ENCODE peak calls at places on chromosomes 5 and 9, in ten cellular contexts. One of them, this sample, is unnamed.

GRCh38 chr9:133960568-133961129 is 31.5 kb downstream of the VAV2 start:
- DNase-seq in HCT116: no peak
- DNase-seq in IMR-90: no peak
- DNase-seq in ovary: no peak
- DNase-seq in esophagus squamous epithelium: no peak
- DNase-seq in A549: no peak
- DNase-seq in uterus: no peak
- DNase-seq in right lobe of liver: peak; percentile 50
- DNase-seq in adrenal gland: peak; percentile 82
- DNase-seq in sigmoid colon: no peak
- DNase-seq in this sample: no peak

GRCh38 chr9:131234799-131235479 is 41.4 kb downstream of the FAM78A start:
- DNase-seq in right lobe of liver: no peak
- DNase-seq in ovary: no peak
- DNase-seq in uterus: no peak
- DNase-seq in A549: no peak
- DNase-seq in sigmoid colon: peak; percentile 24
- DNase-seq in HCT116: no peak
- DNase-seq in IMR-90: no peak
- DNase-seq in esophagus squamous epithelium: no peak
- DNase-seq in adrenal gland: no peak
- DNase-seq in this sample: no peak

GRCh38 chr9:123555612-123556011 is 199.6 kb downstream of the CRB2 start:
- DNase-seq in IMR-90: no peak
- DNase-seq in sigmoid colon: peak; percentile 74
- DNase-seq in A549: no peak
- DNase-seq in HCT116: no peak
- DNase-seq in uterus: no peak
- DNase-seq in esophagus squamous epithelium: no peak
- DNase-seq in right lobe of liver: no peak
- DNase-seq in ovary: no peak
- DNase-seq in adrenal gland: no peak
- DNase-seq in this sample: no peak

GRCh38 chr5:10652151-10652550 is 88.3 kb downstream of the ANKRD33B start:
- DNase-seq in HCT116: no peak
- DNase-seq in adrenal gland: no peak
- DNase-seq in A549: no peak
- DNase-seq in ovary: no peak
- DNase-seq in esophagus squamous epithelium: no peak
- DNase-seq in right lobe of liver: no peak
- DNase-seq in uterus: no peak
- DNase-seq in IMR-90: peak; percentile 59
- DNase-seq in sigmoid colon: peak; percentile 46
- DNase-seq in this sample: no peak

GRCh38 chr9:129252937-129253819 is 75.1 kb upstream of the IER5L start:
- DNase-seq in IMR-90: no peak
- DNase-seq in adrenal gland: no peak
- DNase-seq in esophagus squamous epithelium: no peak
- DNase-seq in ovary: peak; percentile 44
- DNase-seq in A549: no peak
- DNase-seq in sigmoid colon: no peak
- DNase-seq in uterus: no peak
- DNase-seq in HCT116: no peak
- DNase-seq in right lobe of liver: no peak
- DNase-seq in this sample: no peak

GRCh38 chr9:109351032-109351431 is 30.2 kb upstream of the EPB41L4B start:
- DNase-seq in adrenal gland: no peak
- DNase-seq in uterus: no peak
- DNase-seq in right lobe of liver: no peak
- DNase-seq in IMR-90: no peak
- DNase-seq in A549: no peak
- DNase-seq in esophagus squamous epithelium: no peak
- DNase-seq in ovary: no peak
- DNase-seq in HCT116: no peak
- DNase-seq in sigmoid colon: no peak
- DNase-seq in this sample: no peak

GRCh38 chr5:9284781-9285307 is 261.0 kb downstream of the SEMA5A start:
- DNase-seq in uterus: peak; percentile 25
- DNase-seq in A549: no peak
- DNase-seq in HCT116: no peak
- DNase-seq in right lobe of liver: no peak
- DNase-seq in sigmoid colon: no peak
- DNase-seq in adrenal gland: no peak
- DNase-seq in esophagus squamous epithelium: no peak
- DNase-seq in ovary: no peak
- DNase-seq in IMR-90: peak; percentile 58
- DNase-seq in this sample: no peak

GRCh38 chr9:92980085-92980745 is 32.9 kb downstream of the FGD3 start:
- DNase-seq in uterus: no peak
- DNase-seq in ovary: no peak
- DNase-seq in adrenal gland: no peak
- DNase-seq in A549: no peak
- DNase-seq in HCT116: peak; percentile 42
- DNase-seq in esophagus squamous epithelium: no peak
- DNase-seq in sigmoid colon: no peak
- DNase-seq in right lobe of liver: no peak
- DNase-seq in IMR-90: no peak
- DNase-seq in this sample: no peak

GRCh38 chr5:170144286-170145023 is 38.8 kb downstream of the FOXI1 start:
- DNase-seq in A549: no peak
- DNase-seq in sigmoid colon: no peak
- DNase-seq in adrenal gland: no peak
- DNase-seq in ovary: no peak
- DNase-seq in right lobe of liver: no peak
- DNase-seq in IMR-90: no peak
- DNase-seq in esophagus squamous epithelium: no peak
- DNase-seq in HCT116: no peak
- DNase-seq in uterus: no peak
- DNase-seq in this sample: no peak

GRCh38 chr5:150605546-150605945 is 34.9 kb upstream of the SYNPO start:
- DNase-seq in uterus: no peak
- DNase-seq in IMR-90: no peak
- DNase-seq in HCT116: no peak
- DNase-seq in esophagus squamous epithelium: no peak
- DNase-seq in ovary: no peak
- DNase-seq in A549: no peak
- DNase-seq in sigmoid colon: no peak
- DNase-seq in adrenal gland: no peak
- DNase-seq in right lobe of liver: peak; percentile 3
- DNase-seq in this sample: no peak

GRCh38 chr5:176151286-176151685 is 86.9 kb upstream of the SIMC1 start:
- DNase-seq in adrenal gland: no peak
- DNase-seq in uterus: no peak
- DNase-seq in sigmoid colon: no peak
- DNase-seq in IMR-90: peak; percentile 90
- DNase-seq in HCT116: no peak
- DNase-seq in A549: no peak
- DNase-seq in ovary: no peak
- DNase-seq in esophagus squamous epithelium: no peak
- DNase-seq in right lobe of liver: no peak
- DNase-seq in this sample: no peak

GRCh38 chr9:100426194-100426531 is 780 bp upstream of the MSANTD3 start:
- DNase-seq in uterus: no peak
- DNase-seq in A549: no peak
- DNase-seq in adrenal gland: no peak
- DNase-seq in IMR-90: no peak
- DNase-seq in sigmoid colon: no peak
- DNase-seq in esophagus squamous epithelium: no peak
- DNase-seq in right lobe of liver: no peak
- DNase-seq in ovary: no peak
- DNase-seq in HCT116: no peak
- DNase-seq in this sample: no peak

GRCh38 chr9:36980148-36980974 is 53.7 kb downstream of the PAX5 start:
- DNase-seq in ovary: no peak
- DNase-seq in right lobe of liver: no peak
- DNase-seq in esophagus squamous epithelium: no peak
- DNase-seq in A549: peak; percentile 35
- DNase-seq in sigmoid colon: peak; percentile 3
- DNase-seq in adrenal gland: no peak
- DNase-seq in IMR-90: no peak
- DNase-seq in uterus: no peak
- DNase-seq in HCT116: peak; percentile 19
- DNase-seq in this sample: no peak

GRCh38 chr5:39570418-39571027 is 145.7 kb upstream of the DAB2 start:
- DNase-seq in HCT116: peak; percentile 31
- DNase-seq in adrenal gland: no peak
- DNase-seq in uterus: no peak
- DNase-seq in A549: peak; percentile 10
- DNase-seq in IMR-90: peak; percentile 61
- DNase-seq in right lobe of liver: no peak
- DNase-seq in ovary: no peak
- DNase-seq in sigmoid colon: no peak
- DNase-seq in esophagus squamous epithelium: no peak
- DNase-seq in this sample: no peak

GRCh38 chr9:211557-211956 is 3.1 kb upstream of the DOCK8 start:
- DNase-seq in IMR-90: no peak
- DNase-seq in esophagus squamous epithelium: no peak
- DNase-seq in right lobe of liver: no peak
- DNase-seq in ovary: peak; percentile 58
- DNase-seq in A549: no peak
- DNase-seq in HCT116: no peak
- DNase-seq in adrenal gland: peak; percentile 70
- DNase-seq in uterus: peak; percentile 44
- DNase-seq in sigmoid colon: peak; percentile 69
- DNase-seq in this sample: no peak

GRCh38 chr9:127187231-127187956 is 65.0 kb upstream of the ANGPTL2 start:
- DNase-seq in A549: peak; percentile 60
- DNase-seq in HCT116: peak; percentile 48
- DNase-seq in IMR-90: peak; percentile 99
- DNase-seq in uterus: peak; percentile 93
- DNase-seq in esophagus squamous epithelium: no peak
- DNase-seq in adrenal gland: peak; percentile 91
- DNase-seq in right lobe of liver: no peak
- DNase-seq in sigmoid colon: peak; percentile 94
- DNase-seq in ovary: peak; percentile 91
- DNase-seq in this sample: peak; percentile 99

GRCh38 chr5:143044265-143044664 is 274.1 kb downstream of the ARHGAP26 start:
- DNase-seq in adrenal gland: no peak
- DNase-seq in sigmoid colon: no peak
- DNase-seq in IMR-90: no peak
- DNase-seq in A549: no peak
- DNase-seq in esophagus squamous epithelium: no peak
- DNase-seq in ovary: no peak
- DNase-seq in uterus: no peak
- DNase-seq in right lobe of liver: no peak
- DNase-seq in HCT116: no peak
- DNase-seq in this sample: no peak

GRCh38 chr9:72526901-72527800 is 5.7 kb downstream of the TMC1 start:
- DNase-seq in right lobe of liver: peak; percentile 57
- DNase-seq in IMR-90: peak; percentile 93
- DNase-seq in A549: peak; percentile 75
- DNase-seq in ovary: peak; percentile 89
- DNase-seq in HCT116: peak; percentile 51
- DNase-seq in uterus: peak; percentile 90
- DNase-seq in esophagus squamous epithelium: no peak
- DNase-seq in adrenal gland: peak; percentile 91
- DNase-seq in sigmoid colon: peak; percentile 93
- DNase-seq in this sample: peak; percentile 88
- TF ChIP-seq POLR2A in right lobe of liver: no peak
- TF ChIP-seq POLR2A in IMR-90: peak; percentile 72
- TF ChIP-seq POLR2A in A549: peak; percentile 22
- TF ChIP-seq POLR2A in ovary: peak; percentile 48
- TF ChIP-seq POLR2A in HCT116: no peak
- TF ChIP-seq POLR2A in uterus: peak; percentile 46
- TF ChIP-seq POLR2A in esophagus squamous epithelium: no peak
- TF ChIP-seq POLR2A in adrenal gland: no peak
- TF ChIP-seq POLR2A in sigmoid colon: peak; percentile 26
- TF ChIP-seq POLR2A in this sample: peak; percentile 47

GRCh38 chr5:41508696-41509398 is 1.6 kb downstream of the PLCXD3 start:
- DNase-seq in esophagus squamous epithelium: no peak
- DNase-seq in uterus: no peak
- DNase-seq in IMR-90: no peak
- DNase-seq in adrenal gland: no peak
- DNase-seq in right lobe of liver: no peak
- DNase-seq in ovary: peak; percentile 22
- DNase-seq in HCT116: no peak
- DNase-seq in sigmoid colon: no peak
- DNase-seq in A549: no peak
- DNase-seq in this sample: no peak

GRCh38 chr5:41508186-41508585 is 2.2 kb downstream of the PLCXD3 start:
- DNase-seq in ovary: no peak
- DNase-seq in IMR-90: no peak
- DNase-seq in uterus: no peak
- DNase-seq in right lobe of liver: no peak
- DNase-seq in esophagus squamous epithelium: no peak
- DNase-seq in A549: no peak
- DNase-seq in sigmoid colon: no peak
- DNase-seq in HCT116: no peak
- DNase-seq in adrenal gland: no peak
- DNase-seq in this sample: no peak

GRCh38 chr5:41509399-41510175 is 814 bp downstream of the PLCXD3 start:
- DNase-seq in IMR-90: no peak
- DNase-seq in uterus: no peak
- DNase-seq in sigmoid colon: no peak
- DNase-seq in HCT116: no peak
- DNase-seq in esophagus squamous epithelium: no peak
- DNase-seq in adrenal gland: no peak
- DNase-seq in A549: peak; percentile 14
- DNase-seq in ovary: peak; percentile 26
- DNase-seq in right lobe of liver: no peak
- DNase-seq in this sample: no peak

GRCh38 chr5:41511241-41511640 is 840 bp upstream of the PLCXD3 start:
- DNase-seq in ovary: no peak
- DNase-seq in A549: no peak
- DNase-seq in esophagus squamous epithelium: no peak
- DNase-seq in uterus: no peak
- DNase-seq in IMR-90: no peak
- DNase-seq in sigmoid colon: no peak
- DNase-seq in adrenal gland: no peak
- DNase-seq in right lobe of liver: no peak
- DNase-seq in HCT116: no peak
- DNase-seq in this sample: no peak

GRCh38 chr5:41510176-41510831 is at the start of gene PLCXD3:
- DNase-seq in A549: peak; percentile 32
- DNase-seq in right lobe of liver: peak; percentile 21
- DNase-seq in HCT116: no peak
- DNase-seq in sigmoid colon: peak; percentile 60
- DNase-seq in IMR-90: no peak
- DNase-seq in esophagus squamous epithelium: no peak
- DNase-seq in adrenal gland: peak; percentile 80
- DNase-seq in uterus: no peak
- DNase-seq in ovary: peak; percentile 67
- DNase-seq in this sample: no peak
- TF ChIP-seq POLR2A in A549: no peak
- TF ChIP-seq POLR2A in right lobe of liver: no peak
- TF ChIP-seq POLR2A in HCT116: no peak
- TF ChIP-seq POLR2A in sigmoid colon: no peak
- TF ChIP-seq POLR2A in IMR-90: no peak
- TF ChIP-seq POLR2A in esophagus squamous epithelium: no peak
- TF ChIP-seq POLR2A in adrenal gland: no peak
- TF ChIP-seq POLR2A in uterus: no peak
- TF ChIP-seq POLR2A in ovary: no peak
- TF ChIP-seq POLR2A in this sample: no peak

GRCh38 chr5:56259002-56259511 is 25.9 kb upstream of the ANKRD55 start:
- DNase-seq in IMR-90: peak; percentile 97
- DNase-seq in esophagus squamous epithelium: no peak
- DNase-seq in A549: no peak
- DNase-seq in adrenal gland: no peak
- DNase-seq in sigmoid colon: no peak
- DNase-seq in ovary: no peak
- DNase-seq in right lobe of liver: no peak
- DNase-seq in HCT116: no peak
- DNase-seq in uterus: no peak
- DNase-seq in this sample: peak; percentile 42
- TF ChIP-seq POLR2A in IMR-90: no peak
- TF ChIP-seq POLR2A in esophagus squamous epithelium: no peak
- TF ChIP-seq POLR2A in A549: no peak
- TF ChIP-seq POLR2A in adrenal gland: no peak
- TF ChIP-seq POLR2A in sigmoid colon: no peak
- TF ChIP-seq POLR2A in ovary: no peak
- TF ChIP-seq POLR2A in right lobe of liver: no peak
- TF ChIP-seq POLR2A in HCT116: no peak
- TF ChIP-seq POLR2A in uterus: no peak
- TF ChIP-seq POLR2A in this sample: no peak

GRCh38 chr5:141094481-141095262 is at the start of gene PCDHB2:
- DNase-seq in sigmoid colon: no peak
- DNase-seq in adrenal gland: peak; percentile 60
- DNase-seq in A549: peak; percentile 35
- DNase-seq in esophagus squamous epithelium: no peak
- DNase-seq in uterus: no peak
- DNase-seq in right lobe of liver: no peak
- DNase-seq in HCT116: no peak
- DNase-seq in IMR-90: peak; percentile 14
- DNase-seq in ovary: peak; percentile 31
- DNase-seq in this sample: peak; percentile 56
- TF ChIP-seq POLR2A in sigmoid colon: no peak
- TF ChIP-seq POLR2A in adrenal gland: no peak
- TF ChIP-seq POLR2A in A549: no peak
- TF ChIP-seq POLR2A in esophagus squamous epithelium: no peak
- TF ChIP-seq POLR2A in uterus: no peak
- TF ChIP-seq POLR2A in right lobe of liver: no peak
- TF ChIP-seq POLR2A in HCT116: no peak
- TF ChIP-seq POLR2A in IMR-90: no peak
- TF ChIP-seq POLR2A in ovary: no peak
- TF ChIP-seq POLR2A in this sample: no peak

This sample was measured in H54.